ENCODE peak calls at places on chromosomes 1 and 21, in five cellular contexts. C is PC-3, Q is SK-N-SH, Y is GM23248, G is MM.1S. V is an unnamed sample. For H3K9me2, the result is how much of the 10 kb centered on the place peaks cover.

GRCh38 chr1:41528726-41529605 is 44.5 kb upstream of the EDN2 start:
- DNase-seq in C (no peak), Q (no peak), Y (no peak), G (no peak), V (no peak)

GRCh38 chr1:200262326-200262965 is 147.4 kb downstream of the ZNF281 start:
- DNase-seq in C (no peak), Q (no peak), Y (no peak), G (peak), V (no peak)

GRCh38 chr1:155389831-155390230 is 69.1 kb downstream of the RUSC1 start:
- DNase-seq in C (peak), Q (no peak), Y (peak), G (no peak), V (no peak)

GRCh38 chr1:24237750-24238149 is 50.7 kb upstream of the IFNLR1 start:
- DNase-seq in C (no peak), Q (no peak), Y (no peak), G (no peak), V (no peak)

GRCh38 chr1:38029725-38030511 is 16.7 kb downstream of the POU3F1 start:
- DNase-seq in C (peak), Q (peak), Y (peak), G (peak), V (peak)

GRCh38 chr21:40445349-40445921 is 401.5 kb downstream of the DSCAM start:
- DNase-seq in C (no peak), Q (peak), Y (no peak), G (peak), V (no peak)

GRCh38 chr1:32205401-32206370 is at the start of gene IQCC:
- DNase-seq in C (peak), Q (peak), Y (peak), G (peak), V (peak)

GRCh38 chr1:154186852-154187501 is 4.9 kb downstream of the TPM3 start:
- DNase-seq in C (no peak), Q (no peak), Y (no peak), G (peak), V (peak)

GRCh38 chr1:181607524-181607923 is 124.2 kb downstream of the CACNA1E start:
- DNase-seq in C (no peak), Q (no peak), Y (no peak), G (no peak), V (no peak)
- H3K9me2 ChIP-seq in C (under half), Q (under half), Y (under half), G (under half), V (under half)

GRCh38 chr1:45752441-45753052 is 2.1 kb upstream of the IPP start:
- DNase-seq in C (peak), Q (no peak), Y (peak), G (peak), V (no peak)
- H2AFZ ChIP-seq in C (peak), Q (no peak), Y (peak), G (peak), V (no peak)

DNA sequence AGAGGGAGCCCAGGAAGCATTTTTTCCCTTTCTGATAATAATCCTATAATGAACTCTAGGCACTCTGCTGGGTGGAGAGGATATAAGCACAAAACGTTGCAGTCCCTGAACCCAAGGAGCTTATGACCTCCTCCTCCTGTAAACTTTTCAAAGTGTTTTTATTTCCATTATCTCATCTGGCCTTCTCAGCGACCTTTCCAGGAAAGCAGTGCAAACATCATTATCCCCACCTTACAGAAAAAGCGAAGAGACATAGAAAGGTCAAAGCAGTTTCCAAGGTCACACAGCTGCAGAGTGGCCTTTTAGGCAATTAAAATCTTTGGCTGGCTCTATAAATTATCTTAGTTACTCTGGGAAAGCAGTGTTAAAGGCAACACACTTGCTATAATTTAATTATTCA is 63.8 kb downstream of the OLFML3 start:
- DNase-seq in C (no peak), Q (no peak), Y (no peak), G (no peak), V (no peak)
- H3K9me2 ChIP-seq in C (under half), Q (under half), Y (under half), G (under half), V (under half)

GRCh38 chr1:212561501-212561931 is 47.0 kb upstream of the ATF3 start:
- DNase-seq in C (peak), Q (no peak), Y (peak), G (no peak), V (no peak)
- H2AFZ ChIP-seq in C (peak), Q (peak), Y (peak), G (no peak), V (no peak)

GRCh38 chr1:68281946-68282615 is 49.8 kb upstream of the WLS start:
- DNase-seq in C (no peak), Q (no peak), Y (no peak), G (no peak), V (no peak)
- H3K9me2 ChIP-seq in C (under half), Q (under half), Y (under half), G (under half), V (under half)

V was measured in hepatocyte.